ENCODE peak calls at places on chromosomes 11 and 22, in four cellular contexts. One of them, this sample, is unnamed.

GRCh38 chr22:44906248-44906936 is 103.4 kb downstream of the PHF21B start:
- DNase-seq in Karpas-422: no peak
- DNase-seq in HCT116: no peak
- DNase-seq in IMR-90: no peak
- DNase-seq in this sample: no peak

GRCh38 chr22:36163497-36163896 is 2.9 kb upstream of the APOL3 start:
- DNase-seq in Karpas-422: no peak
- DNase-seq in IMR-90: no peak
- DNase-seq in HCT116: no peak
- DNase-seq in this sample: no peak

GRCh38 chr11:74470526-74470925 is 3.2 kb upstream of the KCNE3 start:
- DNase-seq in IMR-90: no peak
- DNase-seq in HCT116: no peak
- DNase-seq in Karpas-422: no peak
- DNase-seq in this sample: no peak

GRCh38 chr11:75592699-75593098 is 30.6 kb downstream of the SERPINH1 start:
- DNase-seq in IMR-90: no peak
- DNase-seq in Karpas-422: no peak
- DNase-seq in HCT116: no peak
- DNase-seq in this sample: no peak

GRCh38 chr11:118615282-118615979 is 8.0 kb downstream of the PHLDB1 start:
- DNase-seq in IMR-90: no peak
- DNase-seq in Karpas-422: no peak
- DNase-seq in HCT116: no peak
- DNase-seq in this sample: no peak

GRCh38 chr11:94183886-94184264 is 55.2 kb downstream of the PANX1 start:
- DNase-seq in HCT116: peak; percentile 49
- DNase-seq in IMR-90: peak; percentile 67
- DNase-seq in Karpas-422: peak; percentile 91
- DNase-seq in this sample: no peak

GRCh38 chr11:32050256-32050655 is 40.6 kb upstream of the RCN1 start:
- DNase-seq in Karpas-422: no peak
- DNase-seq in HCT116: no peak
- DNase-seq in IMR-90: no peak
- DNase-seq in this sample: no peak

GRCh38 chr11:76598426-76598839 is 72.1 kb downstream of the LRRC32 start:
- DNase-seq in IMR-90: peak; percentile 56
- DNase-seq in Karpas-422: peak; percentile 87
- DNase-seq in HCT116: peak; percentile 7
- DNase-seq in this sample: peak; percentile 58

GRCh38 chr22:37016134-37016910 is 2.9 kb downstream of the TST start:
- DNase-seq in IMR-90: no peak
- DNase-seq in HCT116: no peak
- DNase-seq in Karpas-422: no peak
- DNase-seq in this sample: no peak

GRCh38 chr11:11148598-11148997 is 204.5 kb downstream of the CSNK2A3 start:
- DNase-seq in HCT116: no peak
- DNase-seq in IMR-90: no peak
- DNase-seq in Karpas-422: no peak
- DNase-seq in this sample: no peak

GRCh38 chr11:66556086-66556485 is 9.4 kb downstream of the ACTN3 start:
- DNase-seq in IMR-90: no peak
- DNase-seq in HCT116: no peak
- DNase-seq in Karpas-422: no peak
- DNase-seq in this sample: no peak

GRCh38 chr11:122362381-122362780 is 246.4 kb upstream of the BLID start:
- DNase-seq in Karpas-422: no peak
- DNase-seq in HCT116: no peak
- DNase-seq in IMR-90: no peak
- DNase-seq in this sample: no peak

GRCh38 chr11:1756024-1756561 is 5.7 kb upstream of the IFITM10 start:
- DNase-seq in IMR-90: no peak
- DNase-seq in HCT116: no peak
- DNase-seq in Karpas-422: no peak
- DNase-seq in this sample: no peak

GRCh38 chr11:19988598-19988997 is 171.7 kb downstream of the DBX1 start:
- DNase-seq in IMR-90: peak; percentile 92
- DNase-seq in HCT116: peak; percentile 13
- DNase-seq in Karpas-422: no peak
- DNase-seq in this sample: no peak

GRCh38 chr11:1928038-1928890 is 8.8 kb downstream of the TNNT3 start:
- DNase-seq in IMR-90: no peak
- DNase-seq in HCT116: no peak
- DNase-seq in Karpas-422: no peak
- DNase-seq in this sample: no peak

GRCh38 chr22:42800731-42801536 is 56.1 kb downstream of the ARFGAP3 start:
- DNase-seq in HCT116: no peak
- DNase-seq in IMR-90: no peak
- DNase-seq in Karpas-422: no peak
- DNase-seq in this sample: no peak

GRCh38 chr11:12854829-12855228 is 154.3 kb upstream of the RASSF10 start:
- DNase-seq in Karpas-422: no peak
- DNase-seq in HCT116: no peak
- DNase-seq in IMR-90: no peak
- DNase-seq in this sample: no peak

GRCh38 chr11:83392556-83392955 is 106.4 kb upstream of the CCDC90B start:
- DNase-seq in HCT116: no peak
- DNase-seq in Karpas-422: no peak
- DNase-seq in IMR-90: no peak
- DNase-seq in this sample: no peak

GRCh38 chr11:101321222-101321621 is 191.6 kb upstream of the PGR start:
- DNase-seq in HCT116: no peak
- DNase-seq in Karpas-422: no peak
- DNase-seq in IMR-90: no peak
- DNase-seq in this sample: no peak

GRCh38 chr11:111870522-111870886 is 877 bp downstream of the ALG9 start:
- DNase-seq in IMR-90: no peak
- DNase-seq in HCT116: no peak
- DNase-seq in Karpas-422: no peak
- DNase-seq in this sample: no peak

GRCh38 chr22:30424471-30425326 is 869 bp upstream of the MTFP1 start:
- DNase-seq in Karpas-422: peak; percentile 70
- DNase-seq in IMR-90: peak; percentile 28
- DNase-seq in HCT116: no peak
- DNase-seq in this sample: peak; percentile 40

GRCh38 chr11:103735497-103736032 is 300.9 kb upstream of the DDI1 start:
- DNase-seq in IMR-90: peak; percentile 46
- DNase-seq in HCT116: no peak
- DNase-seq in Karpas-422: peak; percentile 58
- DNase-seq in this sample: no peak

GRCh38 chr11:116890193-116890592 is 52.8 kb upstream of the APOA1 start:
- DNase-seq in Karpas-422: no peak
- DNase-seq in HCT116: no peak
- DNase-seq in IMR-90: peak; percentile 60
- DNase-seq in this sample: peak; percentile 14

GRCh38 chr11:105282658-105283057 is 143.1 kb upstream of the CARD18 start:
- DNase-seq in HCT116: no peak
- DNase-seq in IMR-90: no peak
- DNase-seq in Karpas-422: no peak
- DNase-seq in this sample: no peak

GRCh38 chr22:27405672-27406388 is 395.7 kb downstream of the MN1 start:
- DNase-seq in IMR-90: peak; percentile 45
- DNase-seq in HCT116: peak; percentile 18
- DNase-seq in Karpas-422: peak; percentile 77
- DNase-seq in this sample: peak; percentile 11

GRCh38 chr11:15801126-15801525 is 555.2 kb downstream of the SOX6 start:
- DNase-seq in HCT116: no peak
- DNase-seq in Karpas-422: no peak
- DNase-seq in IMR-90: no peak
- DNase-seq in this sample: no peak

GRCh38 chr11:76987203-76987602 is 47.0 kb upstream of the B3GNT6 start:
- DNase-seq in Karpas-422: no peak
- DNase-seq in IMR-90: no peak
- DNase-seq in HCT116: no peak
- DNase-seq in this sample: no peak

GRCh38 chr11:68660066-68660810 is 24.1 kb upstream of the GAL start:
- DNase-seq in Karpas-422: no peak
- DNase-seq in IMR-90: no peak
- DNase-seq in HCT116: no peak
- DNase-seq in this sample: no peak

DNA sequence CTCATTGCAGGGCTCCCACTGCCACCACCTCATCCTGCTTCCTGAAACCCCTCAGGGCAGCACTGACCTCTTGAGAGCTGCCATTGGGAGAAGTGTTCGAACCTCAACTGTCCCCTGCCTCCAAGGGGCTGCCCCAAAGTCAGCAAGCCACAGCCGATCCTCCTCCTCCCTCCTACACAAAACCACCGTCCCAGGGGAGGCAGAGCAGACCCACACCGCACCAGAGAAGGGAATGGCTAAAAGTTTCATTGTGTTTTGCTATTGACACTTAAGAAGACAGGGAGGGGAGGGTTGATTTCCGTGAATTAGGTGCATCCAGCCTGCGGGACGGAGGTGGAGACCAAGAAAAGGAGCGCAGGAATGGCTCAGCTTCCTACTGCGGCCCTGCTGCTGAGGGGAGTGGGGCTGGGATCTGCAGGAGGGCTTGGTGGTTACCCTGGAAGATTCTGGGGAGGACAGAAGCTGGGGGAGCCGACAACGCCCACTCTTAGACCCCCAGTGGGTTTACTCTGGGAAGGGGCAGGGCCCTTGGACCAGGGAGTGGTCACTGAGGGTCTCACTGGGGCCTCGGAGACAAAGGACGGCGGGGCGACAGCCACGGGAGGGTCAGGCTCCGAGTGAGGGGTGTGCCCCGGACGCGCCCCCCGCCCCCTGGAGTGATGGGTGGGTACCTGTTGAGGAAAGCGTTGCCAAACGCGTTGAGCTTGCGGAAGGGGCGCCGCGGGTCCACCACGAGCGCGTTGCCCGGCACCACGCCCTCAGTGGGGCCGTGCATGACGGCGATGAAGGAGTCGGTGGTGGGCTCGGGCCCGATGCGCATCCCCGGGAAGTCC is 815 bp downstream of the EHD1 start:
- DNase-seq in HCT116: no peak
- DNase-seq in Karpas-422: peak; percentile 65
- DNase-seq in IMR-90: no peak
- DNase-seq in this sample: no peak
- H4K20me1 ChIP-seq in HCT116: no peaks in the 10 kb centered on the region
- H4K20me1 ChIP-seq in Karpas-422: peaks cover 38% of the 10 kb centered on the region
- H4K20me1 ChIP-seq in IMR-90: peaks cover 47% of the 10 kb centered on the region
- H4K20me1 ChIP-seq in this sample: no peaks in the 10 kb centered on the region

GRCh38 chr22:40512426-40513136 is 123.9 kb downstream of the MRTFA start:
- DNase-seq in Karpas-422: no peak
- DNase-seq in HCT116: no peak
- DNase-seq in IMR-90: peak; percentile 99
- DNase-seq in this sample: no peak
- H3K9ac ChIP-seq in Karpas-422: no peak overlapping the region
- H3K9ac ChIP-seq in HCT116: no peak overlapping the region
- H3K9ac ChIP-seq in IMR-90: peak overlapping the region; percentile 57
- H3K9ac ChIP-seq in this sample: no peak overlapping the region

DNA sequence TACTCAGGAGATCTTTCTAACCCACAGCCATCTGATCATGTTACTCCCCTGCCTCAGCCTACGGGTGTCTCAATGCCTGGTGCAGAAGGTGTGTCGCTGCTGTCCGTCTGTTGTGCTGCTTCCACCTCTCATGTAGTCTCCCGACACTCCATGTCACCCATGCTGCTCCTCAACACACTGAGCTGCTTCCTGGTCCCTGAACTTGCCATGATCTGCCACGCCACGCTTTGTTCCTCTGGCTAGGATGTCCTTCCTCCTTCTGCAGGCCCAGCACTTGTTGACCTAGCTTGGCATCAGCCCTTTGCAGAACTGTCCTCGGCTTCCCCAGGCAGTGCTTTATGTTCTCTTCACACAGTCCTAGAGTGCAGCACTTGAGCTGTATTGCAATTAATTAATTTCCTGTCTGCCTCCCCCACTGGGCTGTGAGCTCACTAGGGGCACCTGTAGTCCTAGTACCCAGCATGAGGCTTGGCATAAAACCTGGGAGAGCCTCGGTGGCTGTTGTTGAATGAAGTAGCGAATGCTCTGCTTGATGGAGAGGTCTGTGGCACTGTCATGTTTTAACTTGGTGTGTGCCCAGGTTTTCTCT is 9.5 kb downstream of the GTPBP1 start:
- DNase-seq in Karpas-422: no peak
- DNase-seq in IMR-90: no peak
- DNase-seq in HCT116: no peak
- DNase-seq in this sample: no peak
- H4K20me1 ChIP-seq in Karpas-422: peaks cover 31% of the 10 kb centered on the region
- H4K20me1 ChIP-seq in IMR-90: peaks cover 70% of the 10 kb centered on the region
- H4K20me1 ChIP-seq in HCT116: no peaks in the 10 kb centered on the region
- H4K20me1 ChIP-seq in this sample: peaks cover 61% of the 10 kb centered on the region

DNA sequence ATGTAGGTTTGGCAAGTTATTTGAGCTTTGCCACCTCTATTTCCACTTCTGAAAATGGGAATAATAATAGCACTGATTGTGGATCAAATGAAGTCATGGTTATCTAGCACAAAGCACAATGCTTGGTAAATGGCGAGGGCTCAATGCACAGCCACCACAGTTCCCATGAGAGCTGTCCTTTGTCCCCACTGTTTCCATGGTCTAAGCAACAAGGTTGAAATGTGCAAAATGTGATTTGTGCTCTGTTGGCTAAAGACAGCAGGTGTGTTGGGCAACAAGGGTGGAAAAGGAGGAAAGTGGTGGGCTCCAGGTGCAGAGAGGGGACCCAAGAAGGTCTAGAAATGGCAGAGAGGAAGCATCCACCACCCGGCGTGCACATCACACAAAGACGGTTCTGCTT is 200.5 kb downstream of the TRIM29 start:
- DNase-seq in Karpas-422: no peak
- DNase-seq in IMR-90: no peak
- DNase-seq in HCT116: no peak
- DNase-seq in this sample: no peak
- H3K9ac ChIP-seq in Karpas-422: no peak overlapping the region
- H3K9ac ChIP-seq in IMR-90: no peak overlapping the region
- H3K9ac ChIP-seq in HCT116: no peak overlapping the region
- H3K9ac ChIP-seq in this sample: no peak overlapping the region

DNA sequence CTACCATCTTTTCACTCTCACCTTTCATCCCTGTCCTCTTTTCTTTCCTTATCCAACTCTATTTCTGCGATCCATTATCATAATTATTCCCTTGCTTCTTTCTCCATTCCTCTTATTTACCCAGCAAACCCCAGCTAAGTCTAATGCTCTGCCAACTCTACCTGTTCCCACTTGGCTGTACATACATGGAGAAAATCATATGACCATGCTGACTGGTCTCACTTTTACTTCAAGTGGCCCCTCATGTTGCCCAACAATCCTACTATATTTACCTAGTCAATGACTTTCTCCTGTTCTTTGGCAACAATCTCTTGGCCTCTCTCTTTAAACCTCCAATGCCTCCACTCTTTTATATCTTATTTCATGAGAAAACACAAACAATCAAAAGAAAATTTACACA is 94.1 kb downstream of the USP35 start:
- DNase-seq in Karpas-422: no peak
- DNase-seq in HCT116: no peak
- DNase-seq in IMR-90: no peak
- DNase-seq in this sample: no peak
- H4K20me1 ChIP-seq in Karpas-422: no peaks in the 10 kb centered on the region
- H4K20me1 ChIP-seq in HCT116: no peaks in the 10 kb centered on the region
- H4K20me1 ChIP-seq in IMR-90: peaks cover 5% of the 10 kb centered on the region
- H4K20me1 ChIP-seq in this sample: no peaks in the 10 kb centered on the region

DNA sequence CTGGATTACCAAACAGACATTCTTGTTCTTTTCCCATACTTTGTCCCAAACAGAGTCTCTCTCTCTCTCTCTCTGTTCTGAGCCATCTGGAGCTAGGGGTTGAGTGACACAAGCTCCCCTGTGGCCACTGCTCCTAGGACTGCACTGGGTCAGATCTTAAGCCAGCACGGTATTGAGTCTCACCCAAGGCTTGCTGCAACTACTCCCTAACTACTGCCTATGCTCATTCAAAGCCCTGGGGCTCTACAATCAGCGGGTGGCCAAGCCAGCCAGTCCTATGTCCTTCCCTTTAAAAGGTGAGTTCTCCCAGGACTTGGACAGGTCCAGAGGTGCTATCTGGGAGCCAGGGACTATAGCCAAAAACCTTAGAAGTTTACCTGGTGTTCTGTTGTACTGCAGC is 385.6 kb downstream of the CNTN5 start:
- DNase-seq in Karpas-422: no peak
- DNase-seq in HCT116: no peak
- DNase-seq in IMR-90: no peak
- DNase-seq in this sample: no peak
- H3K9ac ChIP-seq in Karpas-422: no peak overlapping the region
- H3K9ac ChIP-seq in HCT116: no peak overlapping the region
- H3K9ac ChIP-seq in IMR-90: no peak overlapping the region
- H3K9ac ChIP-seq in this sample: no peak overlapping the region

This sample was measured in MM.1S.